ENCODE peak calls at places on chromosomes 13 and 19, in four cellular contexts. P is gastrocnemius medialis, D is transverse colon, Y is thoracic aorta. E is an unnamed sample.

GRCh38 chr19:38211206-38211605 is 12.8 kb downstream of the DPF1 start:
- DNase-seq in P (no peak), D (no peak), Y (no peak), E (no peak)

GRCh38 chr19:4567584-4568071 is 8.1 kb upstream of the SEMA6B start:
- DNase-seq in P (no peak), Y (no peak), D (peak; percentile 71), E (no peak)

GRCh38 chr13:21434588-21434987 is 24.5 kb downstream of the ZDHHC20 start:
- DNase-seq in Y (no peak), P (no peak), D (no peak), E (no peak)

GRCh38 chr19:18475004-18475453 is 37.1 kb upstream of the ISYNA1 start:
- DNase-seq in D (no peak), P (no peak), Y (no peak), E (no peak)

GRCh38 chr13:39051157-39051556 is 12.9 kb downstream of the NHLRC3 start:
- DNase-seq in P (no peak), D (no peak), Y (no peak), E (no peak)

GRCh38 chr13:44972956-44973581 is 16.2 kb downstream of the NUFIP1 start:
- DNase-seq in P (no peak), D (no peak), Y (no peak), E (no peak)

GRCh38 chr13:113843864-113844556 is 19.9 kb downstream of the GAS6 start:
- DNase-seq in D (no peak), Y (no peak), P (no peak), E (no peak)

GRCh38 chr19:16915135-16915534 is 26.3 kb downstream of the F2RL3 start:
- DNase-seq in Y (no peak), D (no peak), P (no peak), E (no peak)

GRCh38 chr13:67137044-67137735 is 92.9 kb downstream of the PCDH9 start:
- DNase-seq in D (no peak), Y (no peak), P (no peak), E (no peak)

DNA sequence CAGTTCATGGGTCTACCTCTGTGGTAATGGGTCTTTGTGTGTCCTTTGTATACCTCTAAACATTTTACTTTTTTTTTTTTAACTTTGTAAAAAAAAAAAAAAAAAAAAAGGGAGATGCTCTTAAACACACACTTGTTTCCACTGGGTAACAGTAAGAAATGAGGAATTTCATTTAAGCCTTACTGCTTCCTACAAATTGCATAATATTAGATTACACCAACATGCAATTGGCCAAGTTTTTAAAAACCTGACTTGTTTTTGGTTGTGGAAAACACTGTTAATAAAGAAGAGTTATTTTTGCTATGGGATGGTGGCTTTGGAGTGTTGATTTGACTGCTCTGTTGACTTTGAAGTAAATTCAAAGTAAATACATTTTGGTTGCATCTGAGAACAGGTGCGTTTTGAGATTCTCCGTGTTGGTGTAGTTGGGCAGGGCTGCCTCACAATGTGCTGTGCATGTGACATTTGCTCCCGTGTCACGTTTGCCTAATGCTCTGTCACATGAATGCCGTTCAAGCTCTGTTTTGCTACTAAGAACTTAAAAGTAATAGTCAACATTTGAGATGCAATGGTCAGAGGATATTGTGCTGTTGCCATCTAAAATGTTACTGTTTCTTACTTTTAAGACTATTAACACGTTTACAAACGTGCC is 202.4 kb downstream of the LMO7 start:
- DNase-seq in Y (no peak), P (no peak), D (no peak), E (peak; percentile 26)
- H3K4me3 ChIP-seq in Y (no peak overlapping the region), P (no peak overlapping the region), D (no peak overlapping the region), E (no peak overlapping the region)

GRCh38 chr19:54256250-54257115 is 590 bp downstream of the LILRB5 start:
- DNase-seq in P (no peak), D (no peak), Y (no peak), E (no peak)
- H3K4me3 ChIP-seq in P (no peak overlapping the region), D (peak overlapping the region; percentile 3), Y (peak overlapping the region; percentile 39), E (no peak overlapping the region)

GRCh38 chr13:107574517-107575215 is 640.7 kb downstream of the LIG4 start:
- DNase-seq in D (no peak), Y (no peak), P (no peak), E (no peak)
- H3K4me3 ChIP-seq in D (no peak overlapping the region), Y (no peak overlapping the region), P (no peak overlapping the region), E (no peak overlapping the region)

GRCh38 chr19:12913011-12913561 is 6.0 kb downstream of the SYCE2 start:
- DNase-seq in Y (no peak), D (peak; percentile 66), P (peak; percentile 60), E (peak; percentile 94)
- H3K4me3 ChIP-seq in Y (peak overlapping the region; percentile 23), D (no peak overlapping the region), P (peak overlapping the region; percentile 18), E (no peak overlapping the region)

DNA sequence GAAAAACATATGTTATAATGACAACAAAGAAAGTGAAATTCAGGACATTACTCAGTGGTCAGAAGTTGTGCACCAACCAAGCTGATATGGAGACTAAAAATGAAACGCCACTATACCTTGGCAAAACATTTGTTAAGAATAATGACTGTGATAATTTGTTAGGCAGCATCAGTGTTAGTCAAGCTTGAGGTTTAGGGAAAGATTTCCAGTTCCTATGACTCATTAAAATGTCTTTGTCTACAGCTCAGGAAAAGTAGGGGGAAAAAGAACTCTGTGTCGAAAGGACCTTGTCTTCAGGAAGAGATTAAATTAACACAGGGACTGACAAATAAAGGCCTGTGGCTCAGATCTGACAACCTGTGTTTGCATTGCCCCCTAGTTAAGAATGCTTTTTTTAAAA is 764.1 kb upstream of the SLITRK6 start:
- DNase-seq in P (no peak), Y (no peak), D (no peak), E (no peak)
- H3K4me3 ChIP-seq in P (no peak overlapping the region), Y (no peak overlapping the region), D (no peak overlapping the region), E (no peak overlapping the region)

GRCh38 chr19:20077791-20078463 is at the start of gene ZNF90:
- DNase-seq in P (peak; percentile 76), Y (peak; percentile 95), D (peak; percentile 92), E (peak; percentile 99)
- H3K4me3 ChIP-seq in P (peak within 1 kb of the TSS; percentile 60), Y (peak within 1 kb of the TSS; percentile 73), D (peak within 1 kb of the TSS; percentile 47), E (peak within 1 kb of the TSS; percentile 23)

GRCh38 chr19:43502419-43502976 is 2.0 kb downstream of the PHLDB3 start:
- DNase-seq in Y (no peak), D (no peak), P (no peak), E (no peak)
- H3K4me3 ChIP-seq in Y (no peak overlapping the region), D (no peak overlapping the region), P (no peak overlapping the region), E (no peak overlapping the region)

DNA sequence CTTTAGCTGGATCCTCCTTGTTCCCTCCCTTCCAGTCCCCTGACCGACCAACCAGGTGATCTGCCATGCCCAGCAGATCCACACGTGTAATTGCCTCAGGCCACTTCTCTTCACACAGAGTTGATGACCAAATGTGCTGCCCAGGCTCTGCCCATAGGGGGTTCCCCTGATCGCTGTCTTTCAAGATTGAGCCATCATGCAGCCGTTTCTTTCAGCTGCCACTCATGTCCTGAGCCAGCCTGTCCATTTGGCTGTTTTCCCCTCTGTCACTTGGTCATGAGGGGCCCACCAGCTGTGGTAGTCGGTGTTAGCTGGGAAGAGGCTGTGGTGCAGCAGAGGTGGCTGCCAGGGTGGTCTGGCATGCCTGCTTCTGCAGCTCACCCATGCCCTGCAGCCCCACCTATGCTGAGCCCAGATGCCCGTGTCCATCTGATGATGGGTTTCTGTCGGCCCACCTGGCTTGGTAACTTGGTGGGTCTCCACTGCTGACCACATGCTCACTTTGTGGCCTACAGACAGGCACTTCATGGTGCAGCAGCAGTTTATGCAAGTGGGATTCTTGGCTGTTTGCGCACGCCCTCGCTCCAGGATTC is 35.6 kb upstream of the GPR183 start:
- DNase-seq in Y (no peak), P (no peak), D (no peak), E (no peak)
- H3K4me3 ChIP-seq in Y (no peak overlapping the region), P (no peak overlapping the region), D (no peak overlapping the region), E (no peak overlapping the region)

DNA sequence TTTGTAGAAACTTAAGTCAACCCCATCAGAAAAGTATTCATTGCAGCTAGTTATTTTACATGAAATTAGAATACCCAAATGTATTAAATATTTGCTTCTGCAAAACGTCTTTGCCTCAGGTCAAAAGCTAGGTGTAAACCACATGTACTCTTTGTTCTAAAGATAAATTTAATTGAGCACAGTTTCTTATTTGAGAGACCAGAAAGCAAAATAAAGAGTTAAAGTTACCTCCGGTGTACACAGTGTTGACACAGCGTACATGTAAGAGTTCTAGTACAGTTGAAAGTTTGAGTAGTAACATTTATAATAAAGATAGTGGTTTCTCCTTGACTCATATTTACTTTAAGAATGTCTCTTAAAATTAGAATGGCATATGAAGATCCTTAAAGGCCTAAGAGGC is 2.8 kb downstream of the LRCH1 start:
- DNase-seq in D (no peak), P (no peak), Y (no peak), E (no peak)
- H3K4me3 ChIP-seq in D (no peak overlapping the region), P (no peak overlapping the region), Y (peak overlapping the region; percentile 78), E (no peak overlapping the region)